ENCODE peak calls at places on chromosomes 16 and 17, in five cellular contexts. S, W, V, N and M are unnamed samples.

GRCh38 chr17:17055286-17056166 is 13.3 kb downstream of the MPRIP start:
- DNase-seq in W (no peak), N (no peak), V (peak; percentile 68), S (no peak), M (no peak)

GRCh38 chr16:27097671-27098275 is 31.0 kb downstream of the C16orf82 start:
- DNase-seq in S (no peak), V (peak; percentile 62), N (no peak), W (no peak), M (no peak)

GRCh38 chr17:49707246-49707607 is 537 bp downstream of the SLC35B1 start:
- DNase-seq in S (no peak), V (peak; percentile 54), W (peak; percentile 50), N (peak; percentile 51), M (no peak)

GRCh38 chr16:8458481-8458880 is 131.8 kb downstream of the TMEM114 start:
- DNase-seq in S (no peak), W (no peak), V (no peak), N (no peak), M (peak; percentile 7)

GRCh38 chr16:57620316-57621231 is 7.9 kb upstream of the ADGRG1 start:
- DNase-seq in W (no peak), S (peak; percentile 81), V (no peak), N (no peak), M (peak; percentile 63)

GRCh38 chr17:61533797-61534196 is 57.2 kb downstream of the NACA2 start:
- DNase-seq in V (no peak), S (no peak), N (no peak), W (no peak), M (no peak)

GRCh38 chr17:76417499-76418143 is 33.2 kb downstream of the SPHK1 start:
- DNase-seq in S (no peak), W (peak; percentile 82), N (no peak), V (no peak), M (no peak)

GRCh38 chr17:72901657-72902056 is 190.8 kb downstream of the SLC39A11 start:
- DNase-seq in V (no peak), W (no peak), N (no peak), S (no peak), M (no peak)

GRCh38 chr17:8366231-8366630 is 10.3 kb downstream of the KRABD2 start:
- DNase-seq in N (no peak), S (peak; percentile 58), V (peak; percentile 81), W (no peak), M (no peak)

GRCh38 chr17:50265212-50265611 is 9.1 kb upstream of the TMEM92 start:
- DNase-seq in S (no peak), V (no peak), N (no peak), W (no peak), M (peak; percentile 2)

GRCh38 chr16:962366-962765 is 8.4 kb downstream of the LMF1 start:
- DNase-seq in S (no peak), N (no peak), V (no peak), W (no peak), M (no peak)

GRCh38 chr16:24098896-24099295 is 157.2 kb upstream of the CACNG3 start:
- DNase-seq in S (no peak), V (no peak), W (no peak), N (no peak), M (no peak)

GRCh38 chr17:29390856-29391631 is 881 bp downstream of the TAOK1 start:
- DNase-seq in V (peak; percentile 61), W (peak; percentile 37), S (no peak), N (peak; percentile 72), M (peak; percentile 62)

GRCh38 chr16:3573146-3573815 is 3.9 kb downstream of the NLRC3 start:
- DNase-seq in N (no peak), V (no peak), S (no peak), W (no peak), M (no peak)

GRCh38 chr17:14717849-14718248 is 417.0 kb downstream of the HS3ST3B1 start:
- DNase-seq in S (no peak), N (no peak), V (no peak), W (no peak), M (no peak)

GRCh38 chr17:70521821-70522256 is 352.5 kb downstream of the KCNJ2 start:
- DNase-seq in S (peak; percentile 31), W (no peak), N (no peak), V (no peak), M (peak; percentile 13)

GRCh38 chr16:27429330-27429871 is 27.4 kb downstream of the IL21R start:
- DNase-seq in W (no peak), S (no peak), N (no peak), V (no peak), M (no peak)

GRCh38 chr16:27515874-27516353 is 33.8 kb downstream of the GTF3C1 start:
- DNase-seq in S (peak; percentile 45), V (peak; percentile 47), N (peak; percentile 51), W (peak; percentile 46), M (peak; percentile 30)

GRCh38 chr16:3059041-3059722 is 6.3 kb upstream of the IL32 start:
- DNase-seq in W (peak; percentile 92), S (peak; percentile 83), N (peak; percentile 98), V (peak; percentile 93), M (peak; percentile 97)

GRCh38 chr17:33106525-33107162 is 115.0 kb downstream of the SPACA3 start:
- DNase-seq in V (peak; percentile 5), W (no peak), N (no peak), S (no peak), M (no peak)

GRCh38 chr17:37146578-37147119 is 197.9 kb downstream of the AATF start:
- DNase-seq in N (no peak), S (no peak), V (no peak), W (peak; percentile 9), M (no peak)

GRCh38 chr16:31453255-31454204 is 5.8 kb upstream of the ARMC5 start:
- DNase-seq in V (peak; percentile 75), W (no peak), S (peak; percentile 34), N (peak; percentile 48), M (peak; percentile 49)

GRCh38 chr16:29745853-29746345 is at the start of gene C16orf54:
- DNase-seq in N (no peak), V (no peak), S (no peak), W (no peak), M (no peak)

GRCh38 chr17:20267459-20267842 is 199.9 kb downstream of the LGALS9B start:
- DNase-seq in N (no peak), V (no peak), S (no peak), W (no peak), M (no peak)

GRCh38 chr16:86391987-86392386 is 118.3 kb upstream of the FOXF1 start:
- DNase-seq in V (peak; percentile 84), N (no peak), W (no peak), S (peak; percentile 14), M (no peak)

GRCh38 chr17:79670537-79671386 is 59.9 kb upstream of the RBFOX3 start:
- DNase-seq in N (no peak), W (no peak), V (peak; percentile 8), S (no peak), M (no peak)

GRCh38 chr16:3248596-3248995 is 7.8 kb downstream of the MEFV start:
- DNase-seq in S (no peak), W (no peak), N (no peak), V (no peak), M (no peak)

GRCh38 chr17:59790936-59791335 is 83.5 kb downstream of the VMP1 start:
- DNase-seq in S (no peak), V (no peak), W (no peak), N (no peak), M (no peak)

GRCh38 chr17:4579678-4580077 is 4.7 kb upstream of the SMTNL2 start:
- DNase-seq in W (no peak), S (no peak), N (no peak), V (no peak), M (no peak)

GRCh38 chr17:21029515-21029914 is 13.3 kb downstream of the USP22 start:
- DNase-seq in V (peak; percentile 50), N (no peak), S (no peak), W (no peak), M (no peak)

GRCh38 chr17:10196936-10197335 is 1.5 kb downstream of the GAS7 start:
- DNase-seq in S (no peak), N (no peak), V (peak; percentile 55), W (no peak), M (no peak)
- H3K27ac ChIP-seq in S (no peak overlapping the region), N (no peak overlapping the region), V (no peak overlapping the region), W (no peak overlapping the region), M (peak overlapping the region; percentile 70)

GRCh38 chr17:66950886-66951604 is 13.5 kb upstream of the CACNG4 start:
- DNase-seq in W (no peak), V (no peak), N (no peak), S (no peak), M (no peak)
- TF ChIP-seq EZH2phosphoT487 in W (no peak), V (no peak), N (no peak), S (no peak), M (no peak)

DNA sequence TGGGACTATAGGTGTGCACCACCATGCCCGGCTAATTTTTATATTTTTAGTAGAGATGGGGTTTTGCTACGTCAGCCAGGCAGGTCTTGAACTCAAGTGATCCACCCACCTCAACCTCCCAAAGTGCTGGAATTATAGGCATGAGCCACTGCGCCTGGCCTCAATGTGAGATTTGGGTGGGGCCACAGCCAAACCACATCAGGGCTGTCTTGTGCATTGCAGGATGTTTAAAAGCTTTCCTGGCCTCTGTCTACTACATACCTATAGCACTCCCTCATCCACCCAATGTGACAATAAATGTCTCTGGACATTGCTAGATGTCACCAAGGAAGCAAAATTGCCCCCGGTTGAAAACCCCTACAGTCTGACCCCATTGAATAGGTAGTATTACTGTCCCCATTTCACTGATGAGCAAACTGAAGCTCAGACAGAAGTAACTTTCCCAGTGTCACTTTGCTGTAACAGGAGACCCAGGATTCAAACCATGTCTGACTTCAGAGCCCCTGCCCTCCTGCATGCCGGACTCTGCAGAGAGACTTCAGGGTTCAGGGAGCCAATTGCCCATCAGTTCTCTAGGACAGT is 3.6 kb upstream of the MAP3K14 start:
- DNase-seq in S (peak; percentile 97), N (no peak), W (no peak), V (peak; percentile 84), M (no peak)
- H3K4me1 ChIP-seq in S (peaks cover 50% of the 10 kb centered on the region), N (peaks cover 12% of the 10 kb centered on the region), W (peaks cover 13% of the 10 kb centered on the region), V (peaks cover 50% of the 10 kb centered on the region), M (peaks cover 23% of the 10 kb centered on the region)

GRCh38 chr16:49452568-49452967 is 79.0 kb downstream of the C16orf78 start:
- DNase-seq in W (no peak), S (no peak), N (peak; percentile 52), V (no peak), M (no peak)
- H3K27ac ChIP-seq in W (no peak overlapping the region), S (no peak overlapping the region), N (no peak overlapping the region), V (no peak overlapping the region), M (no peak overlapping the region)

DNA sequence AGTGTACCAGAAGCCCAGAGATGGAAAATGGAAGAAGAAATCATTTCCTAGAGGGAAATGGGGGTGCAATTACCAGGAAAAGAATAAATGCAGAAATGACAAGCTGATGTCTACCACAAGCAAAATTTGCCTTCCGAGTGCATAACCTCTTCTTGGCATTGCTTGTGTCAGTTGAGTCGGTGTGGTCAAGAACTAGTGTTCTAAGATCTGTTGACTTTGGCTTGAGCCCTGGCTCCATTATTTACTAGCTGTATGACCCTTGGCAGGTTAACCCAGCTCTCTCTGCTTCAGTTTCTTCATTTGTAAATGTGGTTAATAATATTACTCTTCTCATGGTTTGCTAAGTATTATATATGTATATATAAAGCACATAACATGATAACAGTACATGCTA is 273.0 kb upstream of the IRX5 start:
- DNase-seq in N (no peak), W (no peak), V (no peak), S (no peak), M (no peak)
- TF ChIP-seq EZH2phosphoT487 in N (no peak), W (no peak), V (no peak), S (no peak), M (no peak)